ENCODE peak calls at places on chromosome 21, in eight cellular contexts. One of them, this sample, is unnamed.

GRCh38 chr21:43290529-43291346 is 121.9 kb downstream of the CRYAA start:
- DNase-seq in posterior vena cava: no peak
- DNase-seq in pancreas: no peak
- DNase-seq in IMR-90: no peak
- DNase-seq in T follicular helper cell: no peak
- DNase-seq in central memory CD4-positive, alpha-beta T cell: no peak
- DNase-seq in NCI-H1436: no peak
- DNase-seq in SK-MEL-5: no peak
- DNase-seq in this sample: no peak

GRCh38 chr21:30057108-30057507 is 109.5 kb downstream of the CLDN17 start:
- DNase-seq in pancreas: no peak
- DNase-seq in NCI-H1436: no peak
- DNase-seq in T follicular helper cell: no peak
- DNase-seq in posterior vena cava: no peak
- DNase-seq in IMR-90: no peak
- DNase-seq in central memory CD4-positive, alpha-beta T cell: no peak
- DNase-seq in SK-MEL-5: no peak
- DNase-seq in this sample: no peak

GRCh38 chr21:19603011-19603593 is 1199.5 kb upstream of the TMPRSS15 start:
- DNase-seq in NCI-H1436: no peak
- DNase-seq in IMR-90: no peak
- DNase-seq in SK-MEL-5: no peak
- DNase-seq in central memory CD4-positive, alpha-beta T cell: no peak
- DNase-seq in pancreas: no peak
- DNase-seq in posterior vena cava: no peak
- DNase-seq in T follicular helper cell: no peak
- DNase-seq in this sample: no peak

GRCh38 chr21:43938751-43939442 is 73.2 kb upstream of the TRAPPC10 start:
- DNase-seq in SK-MEL-5: peak
- DNase-seq in posterior vena cava: peak
- DNase-seq in T follicular helper cell: peak
- DNase-seq in IMR-90: peak
- DNase-seq in pancreas: peak
- DNase-seq in NCI-H1436: peak
- DNase-seq in central memory CD4-positive, alpha-beta T cell: peak
- DNase-seq in this sample: peak

GRCh38 chr21:30629173-30629572 is 5.8 kb upstream of the KRTAP20-2 start:
- DNase-seq in pancreas: no peak
- DNase-seq in IMR-90: no peak
- DNase-seq in NCI-H1436: no peak
- DNase-seq in T follicular helper cell: no peak
- DNase-seq in posterior vena cava: no peak
- DNase-seq in central memory CD4-positive, alpha-beta T cell: no peak
- DNase-seq in SK-MEL-5: peak
- DNase-seq in this sample: no peak

GRCh38 chr21:39675595-39675994 is 62.9 kb downstream of the B3GALT5 start:
- DNase-seq in NCI-H1436: peak
- DNase-seq in T follicular helper cell: no peak
- DNase-seq in SK-MEL-5: no peak
- DNase-seq in pancreas: no peak
- DNase-seq in central memory CD4-positive, alpha-beta T cell: no peak
- DNase-seq in IMR-90: no peak
- DNase-seq in posterior vena cava: no peak
- DNase-seq in this sample: no peak

GRCh38 chr21:31917108-31917507 is 44.3 kb downstream of the HUNK start:
- DNase-seq in SK-MEL-5: no peak
- DNase-seq in pancreas: no peak
- DNase-seq in NCI-H1436: no peak
- DNase-seq in IMR-90: no peak
- DNase-seq in T follicular helper cell: no peak
- DNase-seq in central memory CD4-positive, alpha-beta T cell: no peak
- DNase-seq in posterior vena cava: no peak
- DNase-seq in this sample: no peak

GRCh38 chr21:25956993-25957714 is 213.4 kb downstream of the APP start:
- DNase-seq in pancreas: no peak
- DNase-seq in T follicular helper cell: no peak
- DNase-seq in posterior vena cava: no peak
- DNase-seq in IMR-90: peak
- DNase-seq in NCI-H1436: no peak
- DNase-seq in central memory CD4-positive, alpha-beta T cell: no peak
- DNase-seq in SK-MEL-5: no peak
- DNase-seq in this sample: no peak

GRCh38 chr21:21046063-21046462 is 47.9 kb downstream of the NCAM2 start:
- DNase-seq in IMR-90: no peak
- DNase-seq in NCI-H1436: no peak
- DNase-seq in SK-MEL-5: no peak
- DNase-seq in posterior vena cava: no peak
- DNase-seq in T follicular helper cell: no peak
- DNase-seq in pancreas: no peak
- DNase-seq in central memory CD4-positive, alpha-beta T cell: no peak
- DNase-seq in this sample: no peak

GRCh38 chr21:46604975-46605758 is at the start of gene S100B:
- DNase-seq in central memory CD4-positive, alpha-beta T cell: no peak
- DNase-seq in posterior vena cava: no peak
- DNase-seq in IMR-90: no peak
- DNase-seq in SK-MEL-5: peak
- DNase-seq in T follicular helper cell: no peak
- DNase-seq in pancreas: no peak
- DNase-seq in NCI-H1436: peak
- DNase-seq in this sample: no peak

GRCh38 chr21:38806942-38807284 is 1.2 kb downstream of the ETS2 start:
- DNase-seq in SK-MEL-5: no peak
- DNase-seq in central memory CD4-positive, alpha-beta T cell: no peak
- DNase-seq in pancreas: no peak
- DNase-seq in T follicular helper cell: no peak
- DNase-seq in IMR-90: peak
- DNase-seq in NCI-H1436: no peak
- DNase-seq in posterior vena cava: no peak
- DNase-seq in this sample: no peak

GRCh38 chr21:29074007-29074376 is 544 bp upstream of the CCT8 start:
- DNase-seq in NCI-H1436: peak
- DNase-seq in SK-MEL-5: no peak
- DNase-seq in posterior vena cava: no peak
- DNase-seq in central memory CD4-positive, alpha-beta T cell: no peak
- DNase-seq in pancreas: no peak
- DNase-seq in T follicular helper cell: no peak
- DNase-seq in IMR-90: no peak
- DNase-seq in this sample: no peak

This sample was measured in type B pancreatic cell.